ENCODE peak calls at places on chromosomes 16 and 17, in eight cellular contexts. One of them, this sample, is unnamed.

GRCh38 chr17:74097461-74098131 is 105.9 kb upstream of the RPL38 start:
- DNase-seq in effector memory CD8-positive, alpha-beta T cell: no peak
- DNase-seq in gastrocnemius medialis: no peak
- DNase-seq in SK-N-SH: no peak
- DNase-seq in A673: peak; percentile 21
- DNase-seq in GM12865: no peak
- DNase-seq in C1 segment of cervical spinal cord: no peak
- DNase-seq in posterior vena cava: peak; percentile 22
- DNase-seq in this sample: no peak

GRCh38 chr17:49977463-49978389 is 8.7 kb downstream of the DLX4 start:
- DNase-seq in effector memory CD8-positive, alpha-beta T cell: no peak
- DNase-seq in gastrocnemius medialis: no peak
- DNase-seq in SK-N-SH: no peak
- DNase-seq in A673: no peak
- DNase-seq in GM12865: no peak
- DNase-seq in C1 segment of cervical spinal cord: no peak
- DNase-seq in posterior vena cava: no peak
- DNase-seq in this sample: no peak

GRCh38 chr16:937723-938122 is 33.1 kb downstream of the LMF1 start:
- DNase-seq in effector memory CD8-positive, alpha-beta T cell: no peak
- DNase-seq in gastrocnemius medialis: no peak
- DNase-seq in SK-N-SH: no peak
- DNase-seq in A673: no peak
- DNase-seq in GM12865: no peak
- DNase-seq in C1 segment of cervical spinal cord: no peak
- DNase-seq in posterior vena cava: no peak
- DNase-seq in this sample: no peak

GRCh38 chr17:28760987-28761562 is 17.3 kb downstream of the TRAF4 start:
- DNase-seq in effector memory CD8-positive, alpha-beta T cell: no peak
- DNase-seq in gastrocnemius medialis: peak; percentile 69
- DNase-seq in SK-N-SH: no peak
- DNase-seq in A673: peak; percentile 99
- DNase-seq in GM12865: peak; percentile 25
- DNase-seq in C1 segment of cervical spinal cord: peak; percentile 43
- DNase-seq in posterior vena cava: peak; percentile 90
- DNase-seq in this sample: no peak

GRCh38 chr17:79388556-79389295 is 222.1 kb downstream of the RBFOX3 start:
- DNase-seq in effector memory CD8-positive, alpha-beta T cell: no peak
- DNase-seq in gastrocnemius medialis: no peak
- DNase-seq in SK-N-SH: peak; percentile 95
- DNase-seq in A673: peak; percentile 64
- DNase-seq in GM12865: peak; percentile 48
- DNase-seq in C1 segment of cervical spinal cord: no peak
- DNase-seq in posterior vena cava: peak; percentile 84
- DNase-seq in this sample: peak; percentile 11

GRCh38 chr17:63841350-63842172 is 924 bp downstream of the SMARCD2 start:
- DNase-seq in effector memory CD8-positive, alpha-beta T cell: no peak
- DNase-seq in gastrocnemius medialis: no peak
- DNase-seq in SK-N-SH: peak; percentile 89
- DNase-seq in A673: no peak
- DNase-seq in GM12865: peak; percentile 49
- DNase-seq in C1 segment of cervical spinal cord: peak; percentile 56
- DNase-seq in posterior vena cava: peak; percentile 88
- DNase-seq in this sample: no peak

GRCh38 chr16:89209522-89210044 is 7.9 kb upstream of the ZNF778 start:
- DNase-seq in effector memory CD8-positive, alpha-beta T cell: no peak
- DNase-seq in gastrocnemius medialis: no peak
- DNase-seq in SK-N-SH: no peak
- DNase-seq in A673: no peak
- DNase-seq in GM12865: no peak
- DNase-seq in C1 segment of cervical spinal cord: no peak
- DNase-seq in posterior vena cava: no peak
- DNase-seq in this sample: no peak

GRCh38 chr16:61432421-61432820 is 603.8 kb downstream of the CDH8 start:
- DNase-seq in effector memory CD8-positive, alpha-beta T cell: no peak
- DNase-seq in gastrocnemius medialis: no peak
- DNase-seq in SK-N-SH: no peak
- DNase-seq in A673: peak; percentile 66
- DNase-seq in GM12865: no peak
- DNase-seq in C1 segment of cervical spinal cord: no peak
- DNase-seq in posterior vena cava: no peak
- DNase-seq in this sample: no peak

GRCh38 chr17:44220211-44221071 is 966 bp upstream of the UBTF start:
- DNase-seq in effector memory CD8-positive, alpha-beta T cell: peak; percentile 52
- DNase-seq in gastrocnemius medialis: no peak
- DNase-seq in SK-N-SH: peak; percentile 71
- DNase-seq in A673: peak; percentile 47
- DNase-seq in GM12865: peak; percentile 74
- DNase-seq in C1 segment of cervical spinal cord: no peak
- DNase-seq in posterior vena cava: peak; percentile 86
- DNase-seq in this sample: peak; percentile 56

GRCh38 chr16:53982631-53983042 is 278.7 kb downstream of the FTO start:
- DNase-seq in effector memory CD8-positive, alpha-beta T cell: no peak
- DNase-seq in gastrocnemius medialis: no peak
- DNase-seq in SK-N-SH: no peak
- DNase-seq in A673: no peak
- DNase-seq in GM12865: no peak
- DNase-seq in C1 segment of cervical spinal cord: no peak
- DNase-seq in posterior vena cava: no peak
- DNase-seq in this sample: no peak

GRCh38 chr17:82963104-82963950 is 116.1 kb upstream of the METRNL start:
- DNase-seq in effector memory CD8-positive, alpha-beta T cell: peak; percentile 15
- DNase-seq in gastrocnemius medialis: peak; percentile 50
- DNase-seq in SK-N-SH: peak; percentile 79
- DNase-seq in A673: peak; percentile 62
- DNase-seq in GM12865: peak; percentile 58
- DNase-seq in C1 segment of cervical spinal cord: no peak
- DNase-seq in posterior vena cava: peak; percentile 96
- DNase-seq in this sample: peak; percentile 61

GRCh38 chr17:58335061-58335731 is 6.6 kb upstream of the TSPOAP1 start:
- DNase-seq in effector memory CD8-positive, alpha-beta T cell: no peak
- DNase-seq in gastrocnemius medialis: no peak
- DNase-seq in SK-N-SH: no peak
- DNase-seq in A673: no peak
- DNase-seq in GM12865: peak; percentile 83
- DNase-seq in C1 segment of cervical spinal cord: no peak
- DNase-seq in posterior vena cava: peak; percentile 75
- DNase-seq in this sample: no peak

GRCh38 chr17:81599719-81600486 is 37.0 kb downstream of the NPLOC4 start:
- DNase-seq in effector memory CD8-positive, alpha-beta T cell: no peak
- DNase-seq in gastrocnemius medialis: no peak
- DNase-seq in SK-N-SH: no peak
- DNase-seq in A673: no peak
- DNase-seq in GM12865: no peak
- DNase-seq in C1 segment of cervical spinal cord: no peak
- DNase-seq in posterior vena cava: no peak
- DNase-seq in this sample: no peak

GRCh38 chr16:57883480-57883879 is 81.2 kb upstream of the KIFC3 start:
- DNase-seq in effector memory CD8-positive, alpha-beta T cell: no peak
- DNase-seq in gastrocnemius medialis: no peak
- DNase-seq in SK-N-SH: no peak
- DNase-seq in A673: no peak
- DNase-seq in GM12865: no peak
- DNase-seq in C1 segment of cervical spinal cord: no peak
- DNase-seq in posterior vena cava: no peak
- DNase-seq in this sample: no peak

GRCh38 chr17:40862985-40863733 is 3.9 kb downstream of the KRT12 start:
- DNase-seq in effector memory CD8-positive, alpha-beta T cell: no peak
- DNase-seq in gastrocnemius medialis: no peak
- DNase-seq in SK-N-SH: no peak
- DNase-seq in A673: no peak
- DNase-seq in GM12865: peak; percentile 8
- DNase-seq in C1 segment of cervical spinal cord: no peak
- DNase-seq in posterior vena cava: no peak
- DNase-seq in this sample: no peak

GRCh38 chr16:74999208-74999682 is 421 bp downstream of the ZNRF1 start:
- DNase-seq in effector memory CD8-positive, alpha-beta T cell: no peak
- DNase-seq in gastrocnemius medialis: no peak
- DNase-seq in SK-N-SH: no peak
- DNase-seq in A673: peak; percentile 45
- DNase-seq in GM12865: peak; percentile 31
- DNase-seq in C1 segment of cervical spinal cord: no peak
- DNase-seq in posterior vena cava: peak; percentile 82
- DNase-seq in this sample: no peak

GRCh38 chr17:47719411-47720152 is 13.5 kb upstream of the TBX21 start:
- DNase-seq in effector memory CD8-positive, alpha-beta T cell: no peak
- DNase-seq in gastrocnemius medialis: no peak
- DNase-seq in SK-N-SH: no peak
- DNase-seq in A673: no peak
- DNase-seq in GM12865: peak; percentile 63
- DNase-seq in C1 segment of cervical spinal cord: no peak
- DNase-seq in posterior vena cava: no peak
- DNase-seq in this sample: no peak

GRCh38 chr17:82795615-82796014 is 43.8 kb downstream of the TBCD start:
- DNase-seq in effector memory CD8-positive, alpha-beta T cell: no peak
- DNase-seq in gastrocnemius medialis: no peak
- DNase-seq in SK-N-SH: no peak
- DNase-seq in A673: no peak
- DNase-seq in GM12865: no peak
- DNase-seq in C1 segment of cervical spinal cord: no peak
- DNase-seq in posterior vena cava: no peak
- DNase-seq in this sample: no peak

GRCh38 chr17:5718751-5719150 is 134.4 kb upstream of the NLRP1 start:
- DNase-seq in effector memory CD8-positive, alpha-beta T cell: no peak
- DNase-seq in gastrocnemius medialis: no peak
- DNase-seq in SK-N-SH: no peak
- DNase-seq in A673: no peak
- DNase-seq in GM12865: no peak
- DNase-seq in C1 segment of cervical spinal cord: no peak
- DNase-seq in posterior vena cava: no peak
- DNase-seq in this sample: no peak

GRCh38 chr16:9977333-9977897 is 204.8 kb downstream of the GRIN2A start:
- DNase-seq in effector memory CD8-positive, alpha-beta T cell: no peak
- DNase-seq in gastrocnemius medialis: no peak
- DNase-seq in SK-N-SH: no peak
- DNase-seq in A673: no peak
- DNase-seq in GM12865: no peak
- DNase-seq in C1 segment of cervical spinal cord: no peak
- DNase-seq in posterior vena cava: no peak
- DNase-seq in this sample: no peak

GRCh38 chr17:76909971-76910760 is 42.0 kb downstream of the MGAT5B start:
- DNase-seq in effector memory CD8-positive, alpha-beta T cell: no peak
- DNase-seq in gastrocnemius medialis: no peak
- DNase-seq in SK-N-SH: no peak
- DNase-seq in A673: peak; percentile 41
- DNase-seq in GM12865: peak; percentile 20
- DNase-seq in C1 segment of cervical spinal cord: no peak
- DNase-seq in posterior vena cava: no peak
- DNase-seq in this sample: no peak

GRCh38 chr16:1134776-1135458 is 18.0 kb upstream of the CACNA1H start:
- DNase-seq in effector memory CD8-positive, alpha-beta T cell: no peak
- DNase-seq in gastrocnemius medialis: no peak
- DNase-seq in SK-N-SH: no peak
- DNase-seq in A673: no peak
- DNase-seq in GM12865: no peak
- DNase-seq in C1 segment of cervical spinal cord: no peak
- DNase-seq in posterior vena cava: no peak
- DNase-seq in this sample: no peak

GRCh38 chr17:9256944-9257629 is 235.8 kb downstream of the NTN1 start:
- DNase-seq in effector memory CD8-positive, alpha-beta T cell: no peak
- DNase-seq in gastrocnemius medialis: no peak
- DNase-seq in SK-N-SH: no peak
- DNase-seq in A673: no peak
- DNase-seq in GM12865: no peak
- DNase-seq in C1 segment of cervical spinal cord: no peak
- DNase-seq in posterior vena cava: no peak
- DNase-seq in this sample: peak; percentile 75

GRCh38 chr17:67215991-67216421 is 29.0 kb downstream of the HELZ start:
- DNase-seq in effector memory CD8-positive, alpha-beta T cell: no peak
- DNase-seq in gastrocnemius medialis: no peak
- DNase-seq in SK-N-SH: no peak
- DNase-seq in A673: no peak
- DNase-seq in GM12865: no peak
- DNase-seq in C1 segment of cervical spinal cord: no peak
- DNase-seq in posterior vena cava: no peak
- DNase-seq in this sample: no peak

GRCh38 chr17:28379814-28380571 is 8.5 kb downstream of the SARM1 start:
- DNase-seq in effector memory CD8-positive, alpha-beta T cell: no peak
- DNase-seq in gastrocnemius medialis: no peak
- DNase-seq in SK-N-SH: peak; percentile 76
- DNase-seq in A673: no peak
- DNase-seq in GM12865: no peak
- DNase-seq in C1 segment of cervical spinal cord: no peak
- DNase-seq in posterior vena cava: peak; percentile 24
- DNase-seq in this sample: no peak